ENCODE peak calls at places on chromosome 20, in ten cellular contexts. Q is ovary, K is H1, M is stomach, A is transverse colon, W is sigmoid colon, F is SK-N-SH, I is A549, S is tibial nerve, Y is HepG2. L is an unnamed sample.
A peak's percentile ranks its signal among the peaks of the same experiment; 100 is the strongest.

GRCh38 chr20:15706719-15707118 is 866.5 kb downstream of the KIF16B start:
- DNase-seq in Q (no peak), K (no peak), M (no peak), A (no peak), W (no peak), F (no peak), I (no peak), S (no peak), Y (no peak), L (no peak)

GRCh38 chr20:137668-138131 is 4.7 kb upstream of the DEFB126 start:
- DNase-seq in Q (no peak), K (no peak), M (no peak), A (no peak), W (no peak), F (peak; percentile 36), I (peak; percentile 34), S (no peak), Y (peak; percentile 54), L (no peak)

GRCh38 chr20:29740951-29741593 is 1516.4 kb upstream of the DEFB115 start:
- DNase-seq in Q (no peak), K (no peak), M (peak; percentile 15), A (no peak), W (no peak), F (peak; percentile 17), I (no peak), S (no peak), Y (no peak), L (no peak)

GRCh38 chr20:44863661-44864060 is 21.8 kb upstream of the YWHAB start:
- DNase-seq in Q (no peak), K (peak; percentile 14), M (peak; percentile 36), A (no peak), W (no peak), F (no peak), I (no peak), S (no peak), Y (no peak), L (peak; percentile 89)

GRCh38 chr20:37961016-37961415 is 58.1 kb downstream of the VSTM2L start:
- DNase-seq in Q (no peak), K (no peak), M (no peak), A (no peak), W (no peak), F (no peak), I (no peak), S (no peak), Y (no peak), L (no peak)

GRCh38 chr20:46202758-46203509 is 84.8 kb downstream of the CD40 start:
- DNase-seq in Q (peak; percentile 81), K (no peak), M (no peak), A (no peak), W (no peak), F (peak; percentile 60), I (no peak), S (peak; percentile 47), Y (no peak), L (no peak)

GRCh38 chr20:14955396-14955795 is 618.0 kb upstream of the FLRT3 start:
- DNase-seq in Q (no peak), K (no peak), M (no peak), A (no peak), W (no peak), F (no peak), I (no peak), S (no peak), Y (no peak), L (no peak)

GRCh38 chr20:36506253-36506652 is 35.1 kb upstream of the MYL9 start:
- DNase-seq in Q (no peak), K (no peak), M (no peak), A (no peak), W (no peak), F (no peak), I (peak; percentile 44), S (no peak), Y (peak; percentile 63), L (no peak)

GRCh38 chr20:48846516-48847492 is 19.0 kb upstream of the PREX1 start:
- DNase-seq in Q (no peak), K (peak; percentile 72), M (no peak), A (peak; percentile 27), W (no peak), F (peak; percentile 55), I (no peak), S (no peak), Y (no peak), L (no peak)

GRCh38 chr20:51758978-51759544 is 9.1 kb downstream of the ATP9A start:
- DNase-seq in Q (no peak), K (no peak), M (no peak), A (no peak), W (no peak), F (no peak), I (no peak), S (no peak), Y (peak; percentile 87), L (no peak)

GRCh38 chr20:48761023-48761785 is 66.6 kb downstream of the PREX1 start:
- DNase-seq in Q (no peak), K (no peak), M (peak; percentile 55), A (peak; percentile 57), W (no peak), F (no peak), I (no peak), S (peak; percentile 40), Y (no peak), L (no peak)

GRCh38 chr20:35363190-35363589 is 48.6 kb downstream of the UQCC1 start:
- DNase-seq in Q (no peak), K (no peak), M (no peak), A (no peak), W (no peak), F (no peak), I (no peak), S (no peak), Y (no peak), L (no peak)

GRCh38 chr20:50329981-50330503 is 139.4 kb downstream of the CEBPB start:
- DNase-seq in Q (no peak), K (no peak), M (no peak), A (no peak), W (peak; percentile 33), F (no peak), I (no peak), S (no peak), Y (no peak), L (no peak)

GRCh38 chr20:36306557-36307411 is 645 bp downstream of the DLGAP4 start:
- DNase-seq in Q (no peak), K (peak; percentile 65), M (peak; percentile 24), A (no peak), W (peak; percentile 50), F (peak; percentile 76), I (no peak), S (no peak), Y (no peak), L (no peak)

GRCh38 chr20:6299451-6299850 is 176.6 kb upstream of the FERMT1 start:
- DNase-seq in Q (no peak), K (no peak), M (no peak), A (no peak), W (no peak), F (no peak), I (no peak), S (no peak), Y (no peak), L (no peak)

GRCh38 chr20:50423758-50424157 is 86.4 kb upstream of the PTPN1 start:
- DNase-seq in Q (no peak), K (no peak), M (no peak), A (no peak), W (no peak), F (peak; percentile 41), I (no peak), S (no peak), Y (no peak), L (no peak)

DNA sequence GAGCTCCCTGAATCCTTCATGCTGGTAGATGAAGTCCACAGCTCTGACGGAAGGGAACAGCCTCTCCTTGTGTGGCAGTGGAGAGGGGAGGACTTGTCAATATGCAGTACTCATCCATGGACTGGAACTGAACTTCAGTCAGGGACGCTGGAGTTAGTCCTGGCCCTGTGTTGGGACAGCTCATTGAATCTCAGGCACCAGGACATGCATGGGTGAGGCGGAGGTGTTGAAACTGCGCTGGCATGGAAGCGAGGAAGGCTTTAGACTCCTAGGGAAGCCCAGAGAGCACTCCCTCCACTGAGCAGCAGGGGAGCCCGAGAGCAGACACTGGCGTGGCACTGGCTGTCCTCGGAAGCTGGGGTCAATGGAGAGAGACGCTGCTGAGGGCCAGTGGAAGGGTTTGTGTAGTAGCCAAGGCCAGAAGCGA is 161.3 kb upstream of the GGTLC1 start:
- DNase-seq in Q (no peak), K (peak; percentile 82), M (no peak), A (no peak), W (no peak), F (peak; percentile 55), I (peak; percentile 25), S (no peak), Y (peak; percentile 52), L (peak; percentile 74)
- TF ChIP-seq EP300 in Q (no peak), K (no peak), M (no peak), A (no peak), W (no peak), F (no peak), I (no peak), S (no peak), Y (no peak), L (no peak)

DNA sequence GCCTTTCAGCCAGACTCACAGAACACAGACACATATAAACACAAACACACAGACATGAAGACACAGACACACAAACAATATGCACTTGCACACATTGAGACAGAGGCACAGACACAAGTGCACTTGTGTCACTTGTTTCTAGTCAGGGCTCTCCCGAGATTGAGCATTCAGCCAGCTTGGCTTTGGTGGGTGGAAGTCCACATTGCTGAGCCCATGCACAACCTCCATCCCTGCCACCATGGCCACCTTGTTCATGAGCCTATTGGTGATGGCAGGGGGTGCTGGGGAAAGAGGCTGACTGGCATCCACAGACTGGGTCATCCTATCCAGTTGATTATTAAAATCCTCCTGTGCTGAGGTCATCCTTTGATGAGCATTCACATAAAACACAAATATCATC is 11.5 kb upstream of the CST7 start:
- DNase-seq in Q (no peak), K (no peak), M (no peak), A (no peak), W (peak; percentile 26), F (no peak), I (no peak), S (no peak), Y (no peak), L (no peak)
- TF ChIP-seq EP300 in Q (no peak), K (no peak), M (no peak), A (no peak), W (no peak), F (no peak), I (no peak), S (no peak), Y (no peak), L (no peak)

GRCh38 chr20:63364801-63365585 is 3.8 kb upstream of the CHRNA4 start:
- DNase-seq in Q (no peak), K (no peak), M (no peak), A (no peak), W (no peak), F (no peak), I (no peak), S (no peak), Y (no peak), L (no peak)
- TF ChIP-seq EP300 in Q (no peak), K (no peak), M (no peak), A (no peak), W (no peak), F (no peak), I (no peak), S (no peak), Y (no peak), L (no peak)

DNA sequence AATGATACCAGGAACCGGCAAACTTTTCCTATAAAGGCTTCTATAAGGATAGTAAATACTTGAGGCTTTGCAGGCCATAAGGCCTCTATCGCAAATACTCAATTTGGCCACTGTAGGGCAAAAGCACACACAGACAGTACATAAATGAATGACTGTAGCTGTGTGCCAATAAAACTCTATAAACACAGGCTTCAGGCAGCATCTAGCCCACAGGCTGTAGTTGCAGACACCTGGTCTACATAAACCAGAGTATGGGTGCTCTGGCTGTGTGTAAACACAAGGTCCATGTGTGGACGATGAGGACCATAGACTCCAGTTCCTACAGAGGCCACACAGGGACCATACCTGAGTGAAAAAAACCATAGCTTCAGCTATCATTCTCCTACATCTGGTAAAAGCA is 52.2 kb downstream of the ZMYND8 start:
- DNase-seq in Q (no peak), K (no peak), M (peak; percentile 39), A (peak; percentile 43), W (peak; percentile 77), F (peak; percentile 57), I (no peak), S (no peak), Y (no peak), L (no peak)
- TF ChIP-seq EP300 in Q (no peak), K (no peak), M (no peak), A (no peak), W (peak; percentile 56), F (no peak), I (no peak), S (no peak), Y (no peak), L (no peak)

L was measured in esophagus muscularis mucosa.